ENCODE peak calls at places on chromosome 20, in nine cellular contexts. T is Peyer's patch, E is tibial artery, J is osteoblast, G is left lung, C is cardiac fibroblast, I is endothelial cell, Q is fibroblast of lung, V is HFF-Myc. Z is an unnamed sample.

GRCh38 chr20:43538855-43539700 is 19.7 kb upstream of the SGK2 start:
- DNase-seq in T (no peak), E (no peak), J (peak), G (no peak), C (no peak), I (no peak), Q (no peak), V (no peak), Z (no peak)

GRCh38 chr20:38874460-38875169 is 51.6 kb upstream of the FAM83D start:
- DNase-seq in T (no peak), E (no peak), J (no peak), G (no peak), C (no peak), I (no peak), Q (no peak), V (no peak), Z (no peak)

GRCh38 chr20:7629880-7630279 is 310.4 kb downstream of the HAO1 start:
- DNase-seq in T (no peak), E (no peak), J (no peak), G (no peak), C (peak), I (no peak), Q (no peak), V (no peak), Z (no peak)

GRCh38 chr20:10671850-10672578 is 1.8 kb downstream of the JAG1 start:
- DNase-seq in T (no peak), E (peak), J (peak), G (peak), C (peak), I (peak), Q (peak), V (no peak), Z (peak)

GRCh38 chr20:35004749-35005462 is 49.2 kb downstream of the MYH7B start:
- DNase-seq in T (no peak), E (peak), J (peak), G (peak), C (no peak), I (no peak), Q (no peak), V (no peak), Z (no peak)

GRCh38 chr20:53162251-53162835 is 190.2 kb downstream of the TSHZ2 start:
- DNase-seq in T (no peak), E (peak), J (no peak), G (no peak), C (peak), I (peak), Q (peak), V (no peak), Z (peak)

GRCh38 chr20:32045999-32046398 is 6.0 kb upstream of the HCK start:
- DNase-seq in T (no peak), E (no peak), J (no peak), G (no peak), C (no peak), I (no peak), Q (no peak), V (no peak), Z (no peak)

GRCh38 chr20:40777653-40778052 is 88.6 kb upstream of the MAFB start:
- DNase-seq in T (no peak), E (no peak), J (no peak), G (no peak), C (no peak), I (no peak), Q (no peak), V (no peak), Z (no peak)

GRCh38 chr20:49513009-49513408 is 30.5 kb upstream of the KCNB1 start:
- DNase-seq in T (no peak), E (no peak), J (no peak), G (peak), C (no peak), I (no peak), Q (no peak), V (no peak), Z (no peak)

GRCh38 chr20:20552076-20552475 is 160.4 kb downstream of the RALGAPA2 start:
- DNase-seq in T (no peak), E (no peak), J (no peak), G (no peak), C (no peak), I (no peak), Q (no peak), V (no peak), Z (no peak)

GRCh38 chr20:50478162-50479036 is 31.8 kb upstream of the PTPN1 start:
- DNase-seq in T (peak), E (peak), J (no peak), G (peak), C (peak), I (peak), Q (peak), V (no peak), Z (peak)

GRCh38 chr20:50366270-50367103 is 143.7 kb upstream of the PTPN1 start:
- DNase-seq in T (peak), E (peak), J (no peak), G (no peak), C (peak), I (no peak), Q (peak), V (no peak), Z (peak)

GRCh38 chr20:21251278-21251677 is 51.9 kb upstream of the XRN2 start:
- DNase-seq in T (no peak), E (no peak), J (no peak), G (no peak), C (no peak), I (no peak), Q (no peak), V (no peak), Z (peak)

GRCh38 chr20:23229989-23230388 is 120.6 kb upstream of the NXT1 start:
- DNase-seq in T (no peak), E (no peak), J (no peak), G (no peak), C (no peak), I (no peak), Q (no peak), V (no peak), Z (no peak)

GRCh38 chr20:45487231-45487635 is 17.7 kb downstream of the WFDC2 start:
- DNase-seq in T (no peak), E (no peak), J (no peak), G (peak), C (no peak), I (peak), Q (no peak), V (no peak), Z (peak)

GRCh38 chr20:36499723-36500501 is 41.4 kb upstream of the MYL9 start:
- DNase-seq in T (no peak), E (no peak), J (peak), G (no peak), C (peak), I (no peak), Q (no peak), V (no peak), Z (no peak)

GRCh38 chr20:51828762-51829161 is 26.4 kb upstream of the SALL4 start:
- DNase-seq in T (no peak), E (peak), J (no peak), G (peak), C (no peak), I (peak), Q (no peak), V (no peak), Z (no peak)

GRCh38 chr20:21515300-21516179 is 1.7 kb upstream of the NKX2-2 start:
- DNase-seq in T (no peak), E (no peak), J (peak), G (peak), C (no peak), I (no peak), Q (no peak), V (no peak), Z (no peak)

GRCh38 chr20:49100934-49101333 is 54.8 kb downstream of the CSE1L start:
- DNase-seq in T (no peak), E (no peak), J (no peak), G (no peak), C (no peak), I (no peak), Q (no peak), V (no peak), Z (no peak)

GRCh38 chr20:51562334-51563140 is 20.0 kb upstream of the NFATC2 start:
- DNase-seq in T (peak), E (peak), J (peak), G (peak), C (peak), I (peak), Q (peak), V (peak), Z (peak)

GRCh38 chr20:43959920-43960227 is 45.2 kb downstream of the TOX2 start:
- DNase-seq in T (no peak), E (no peak), J (no peak), G (no peak), C (no peak), I (no peak), Q (no peak), V (no peak), Z (no peak)

GRCh38 chr20:7285918-7286556 is 518.6 kb downstream of the BMP2 start:
- DNase-seq in T (no peak), E (peak), J (peak), G (no peak), C (peak), I (peak), Q (peak), V (peak), Z (peak)

GRCh38 chr20:43736588-43737091 is 9.8 kb upstream of the GTSF1L start:
- DNase-seq in T (no peak), E (no peak), J (no peak), G (no peak), C (no peak), I (no peak), Q (no peak), V (no peak), Z (peak)

GRCh38 chr20:25047766-25048165 is 10.2 kb downstream of the ACSS1 start:
- DNase-seq in T (no peak), E (no peak), J (no peak), G (no peak), C (no peak), I (no peak), Q (no peak), V (no peak), Z (no peak)

GRCh38 chr20:7829776-7830175 is 110.5 kb downstream of the HAO1 start:
- DNase-seq in T (no peak), E (no peak), J (no peak), G (no peak), C (peak), I (no peak), Q (no peak), V (no peak), Z (no peak)

GRCh38 chr20:50344232-50345071 is 153.8 kb downstream of the CEBPB start:
- DNase-seq in T (no peak), E (no peak), J (no peak), G (no peak), C (no peak), I (no peak), Q (no peak), V (no peak), Z (peak)

GRCh38 chr20:20630551-20630950 is 81.9 kb downstream of the RALGAPA2 start:
- DNase-seq in T (no peak), E (no peak), J (no peak), G (no peak), C (no peak), I (no peak), Q (no peak), V (no peak), Z (no peak)

GRCh38 chr20:10642859-10643559 is 30.8 kb downstream of the JAG1 start:
- DNase-seq in T (no peak), E (no peak), J (no peak), G (no peak), C (no peak), I (no peak), Q (no peak), V (no peak), Z (no peak)

GRCh38 chr20:14820771-14821170 is 483.4 kb upstream of the FLRT3 start:
- DNase-seq in T (no peak), E (no peak), J (no peak), G (no peak), C (no peak), I (no peak), Q (no peak), V (no peak), Z (no peak)

DNA sequence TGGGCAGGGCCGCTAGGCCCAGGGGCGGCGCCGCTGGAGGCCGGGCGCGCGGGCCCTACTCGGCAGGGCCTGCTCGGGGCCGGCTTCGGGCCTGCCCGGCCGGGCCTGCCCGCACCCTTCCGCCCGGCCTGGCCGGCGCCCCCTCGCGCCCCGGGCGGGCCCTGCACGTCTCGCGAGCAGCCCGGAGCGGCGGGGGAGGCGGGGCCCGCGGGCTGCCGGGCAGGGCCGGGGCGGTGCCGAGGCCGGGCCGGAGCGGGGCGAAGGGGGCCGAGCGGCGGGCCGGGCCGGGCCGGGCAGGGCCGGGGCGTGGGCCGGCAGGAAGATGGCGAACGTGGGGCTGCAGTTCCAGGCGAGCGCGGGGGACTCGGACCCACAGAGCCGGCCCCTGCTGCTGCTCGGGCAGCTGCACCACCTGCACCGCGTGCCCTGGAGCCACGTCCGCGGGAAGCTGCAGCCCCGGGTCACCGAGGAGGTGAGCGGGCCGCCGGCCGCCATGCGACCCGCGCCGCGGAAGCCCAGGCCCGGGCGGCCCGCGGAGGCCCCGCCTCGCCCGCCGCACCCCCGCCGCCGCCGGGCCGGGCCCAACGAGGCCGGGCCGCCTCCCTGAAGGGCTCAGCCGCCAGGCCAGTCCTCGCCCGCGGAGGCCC is at the start of gene NPEPL1:
- DNase-seq in T (peak), E (no peak), J (peak), G (peak), C (peak), I (peak), Q (peak), V (no peak), Z (peak)
- TF ChIP-seq CTCF in T (no peak), E (peak), J (no peak), G (no peak), C (no peak), I (no peak), Q (no peak), V (no peak), Z (no peak)

GRCh38 chr20:63539092-63539430 is 1.9 kb upstream of the PTK6 start:
- DNase-seq in T (no peak), E (no peak), J (no peak), G (no peak), C (no peak), I (no peak), Q (no peak), V (no peak), Z (no peak)

GRCh38 chr20:63539441-63540370 is 2.5 kb upstream of the PTK6 start:
- DNase-seq in T (no peak), E (no peak), J (no peak), G (no peak), C (no peak), I (no peak), Q (no peak), V (no peak), Z (no peak)

GRCh38 chr20:63537525-63538203 is 488 bp upstream of the PTK6 start:
- DNase-seq in T (peak), E (peak), J (peak), G (peak), C (peak), I (peak), Q (peak), V (peak), Z (peak)

GRCh38 chr20:63536997-63537524 is at the start of gene PTK6:
- DNase-seq in T (peak), E (peak), J (no peak), G (peak), C (no peak), I (no peak), Q (no peak), V (no peak), Z (peak)

GRCh38 chr20:63538204-63539091 is 1.3 kb upstream of the PTK6 start:
- DNase-seq in T (no peak), E (no peak), J (no peak), G (no peak), C (peak), I (peak), Q (peak), V (no peak), Z (peak)
- TF ChIP-seq CTCF in T (peak), E (no peak), J (no peak), G (peak), C (no peak), I (peak), Q (peak), V (no peak), Z (peak)

GRCh38 chr20:57795977-57796560 is 86.3 kb upstream of the PMEPA1 start:
- DNase-seq in T (no peak), E (no peak), J (no peak), G (no peak), C (no peak), I (no peak), Q (no peak), V (no peak), Z (no peak)

GRCh38 chr20:57793421-57793820 is 83.6 kb upstream of the PMEPA1 start:
- DNase-seq in T (no peak), E (no peak), J (no peak), G (peak), C (no peak), I (no peak), Q (no peak), V (no peak), Z (no peak)

GRCh38 chr20:57792386-57793095 is 82.7 kb upstream of the PMEPA1 start:
- DNase-seq in T (no peak), E (no peak), J (no peak), G (no peak), C (peak), I (no peak), Q (no peak), V (no peak), Z (no peak)

GRCh38 chr20:57795347-57795697 is 85.5 kb upstream of the PMEPA1 start:
- DNase-seq in T (no peak), E (no peak), J (no peak), G (no peak), C (peak), I (no peak), Q (peak), V (no peak), Z (no peak)

DNA sequence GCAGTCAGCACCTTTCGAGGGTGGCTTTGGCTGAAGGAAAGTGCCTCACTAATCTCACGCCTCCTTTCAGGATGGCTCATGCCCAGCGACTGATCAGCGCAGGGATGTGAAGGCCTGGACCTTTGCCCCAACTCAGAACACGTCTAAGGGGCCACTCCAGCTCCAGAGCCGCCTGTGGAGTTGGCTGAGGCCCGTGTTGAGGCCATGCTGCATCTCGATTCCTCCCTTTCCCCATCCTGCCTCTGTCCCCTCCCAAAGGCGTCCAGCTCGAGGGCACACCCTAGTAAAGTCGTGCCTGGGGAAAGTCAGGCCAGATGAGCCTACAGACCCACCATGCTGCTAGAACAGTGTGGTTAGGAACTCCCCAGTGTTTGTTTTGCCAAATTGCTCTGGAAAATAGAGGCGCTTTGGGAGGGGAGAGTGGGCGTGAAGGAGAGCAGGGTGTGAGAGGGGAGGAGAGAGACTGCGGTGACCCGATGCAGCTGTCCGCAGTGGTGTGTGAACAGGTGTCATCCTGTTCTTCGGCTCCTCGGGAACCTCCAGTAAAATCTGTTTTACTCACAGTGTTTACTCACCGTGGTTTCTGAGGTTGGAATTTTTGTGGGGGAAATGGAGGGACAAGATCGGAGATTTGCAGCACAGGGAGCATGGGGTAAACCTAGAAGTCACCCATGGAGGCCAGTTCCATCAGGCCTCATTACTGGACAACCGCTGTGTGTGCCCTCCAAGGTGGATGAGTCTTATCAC is 85.0 kb upstream of the PMEPA1 start:
- DNase-seq in T (no peak), E (no peak), J (no peak), G (peak), C (no peak), I (no peak), Q (no peak), V (no peak), Z (no peak)
- TF ChIP-seq CTCF in T (no peak), E (no peak), J (no peak), G (no peak), C (no peak), I (no peak), Q (no peak), V (no peak), Z (no peak)

DNA sequence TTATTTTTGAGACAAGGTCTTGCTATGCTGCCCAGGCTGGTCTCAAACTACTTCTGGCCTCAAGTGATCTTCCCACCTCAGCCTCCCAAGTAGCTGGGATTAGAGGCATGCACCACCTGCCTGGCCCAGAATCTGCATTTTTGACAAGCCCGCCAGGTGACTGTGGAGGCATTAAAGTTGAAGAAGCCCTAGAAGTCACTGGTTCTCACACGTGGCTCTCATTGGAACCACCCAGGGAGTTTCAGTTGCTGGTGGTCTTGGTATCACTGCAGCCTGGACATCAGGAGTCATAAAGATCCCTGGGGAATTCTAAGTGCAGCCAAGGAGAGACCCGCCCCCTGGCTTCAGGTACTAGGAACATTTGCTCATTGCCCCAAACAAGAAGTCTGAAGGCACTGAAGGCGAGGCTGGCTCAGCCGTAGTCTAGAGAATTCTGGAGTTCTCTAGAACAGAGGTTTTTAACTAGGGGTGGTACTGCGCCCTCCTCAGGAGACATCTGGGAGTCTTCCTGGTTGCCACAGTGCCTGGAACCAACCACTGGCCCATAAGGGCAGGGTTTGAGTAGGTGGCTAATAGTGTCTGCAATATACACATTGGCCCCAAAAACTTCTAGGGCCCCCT is 182.8 kb downstream of the ZMYND8 start:
- DNase-seq in T (no peak), E (no peak), J (no peak), G (no peak), C (no peak), I (no peak), Q (no peak), V (no peak), Z (no peak)
- TF ChIP-seq CTCF in T (no peak), E (no peak), J (peak), G (no peak), C (no peak), I (no peak), Q (no peak), V (no peak), Z (no peak)